ENCODE peak calls at places on chromosomes 2 and 18, in nine cellular contexts. M is spleen, T is breast epithelium, H is GM12891, C is GM23338, F is transverse colon, J is Panc1, I is K562, X is SK-N-SH. D is an unnamed sample.

GRCh38 chr18:25409971-25410370 is 58.0 kb upstream of the ZNF521 start:
- DNase-seq in I (no peak), J (no peak), F (no peak), C (no peak), M (no peak), X (no peak), T (no peak), H (no peak), D (no peak)

GRCh38 chr2:53600835-53601234 is 166.8 kb upstream of the CHAC2 start:
- DNase-seq in F (no peak), T (no peak), M (no peak), X (no peak), I (no peak), J (no peak), C (no peak), H (no peak), D (no peak)

GRCh38 chr2:201969241-201969937 is 64.3 kb upstream of the FZD7 start:
- DNase-seq in T (no peak), H (no peak), C (no peak), I (no peak), X (peak; percentile 51), M (no peak), F (no peak), J (no peak), D (no peak)

GRCh38 chr2:65382776-65383357 is 49.5 kb downstream of the SPRED2 start:
- DNase-seq in C (peak; percentile 38), F (peak; percentile 89), J (no peak), I (peak; percentile 87), X (peak; percentile 50), H (peak; percentile 41), M (peak; percentile 89), T (peak; percentile 92), D (no peak)

GRCh38 chr2:40285391-40285790 is 166.5 kb downstream of the SLC8A1 start:
- DNase-seq in I (no peak), J (no peak), C (no peak), M (no peak), H (no peak), F (no peak), X (no peak), T (no peak), D (no peak)

GRCh38 chr2:129479892-129480291 is 499.6 kb upstream of the RAB6C start:
- DNase-seq in H (no peak), M (no peak), F (no peak), T (no peak), J (no peak), X (no peak), I (no peak), C (peak; percentile 51), D (no peak)

GRCh38 chr2:218079943-218080913 is 11.2 kb downstream of the RUFY4 start:
- DNase-seq in T (no peak), M (no peak), C (no peak), F (no peak), I (no peak), H (no peak), X (no peak), J (no peak), D (peak; percentile 70)

GRCh38 chr2:47336259-47337238 is 66.4 kb upstream of the MSH2 start:
- DNase-seq in H (peak; percentile 33), C (peak; percentile 48), J (no peak), M (no peak), F (peak; percentile 22), X (no peak), T (no peak), I (peak; percentile 81), D (no peak)

GRCh38 chr18:62979900-62980299 is 264.6 kb downstream of the PHLPP1 start:
- DNase-seq in F (no peak), H (no peak), X (no peak), J (no peak), C (peak; percentile 22), I (no peak), M (peak; percentile 19), T (no peak), D (no peak)

GRCh38 chr2:178072383-178073301 is at the start of gene PDE11A:
- DNase-seq in H (no peak), I (peak; percentile 83), J (no peak), M (peak; percentile 81), F (peak; percentile 92), C (peak; percentile 94), T (peak; percentile 78), X (peak; percentile 87), D (peak; percentile 92)

GRCh38 chr2:105578166-105578565 is 166.5 kb upstream of the NCK2 start:
- DNase-seq in T (no peak), X (no peak), F (peak; percentile 27), H (no peak), J (no peak), C (no peak), I (no peak), M (no peak), D (no peak)

GRCh38 chr2:112480540-112481049 is 1.4 kb upstream of the TTL start:
- DNase-seq in J (no peak), T (no peak), X (peak; percentile 58), F (peak; percentile 13), I (peak; percentile 38), M (no peak), C (peak; percentile 36), H (peak; percentile 35), D (no peak)

GRCh38 chr18:79166702-79167101 is 97.5 kb downstream of the ATP9B start:
- DNase-seq in T (no peak), M (peak; percentile 64), X (no peak), H (no peak), F (no peak), C (no peak), J (no peak), I (no peak), D (no peak)

GRCh38 chr2:128309341-128310093 is 9.2 kb downstream of the HS6ST1 start:
- DNase-seq in C (no peak), M (peak; percentile 80), X (peak; percentile 77), J (no peak), H (no peak), I (peak; percentile 73), T (no peak), F (peak; percentile 53), D (no peak)

GRCh38 chr2:25204190-25204838 is 35.9 kb upstream of the POMC start:
- DNase-seq in H (peak; percentile 61), C (peak; percentile 70), I (no peak), J (no peak), T (no peak), F (no peak), M (peak; percentile 86), X (no peak), D (no peak)

DNA sequence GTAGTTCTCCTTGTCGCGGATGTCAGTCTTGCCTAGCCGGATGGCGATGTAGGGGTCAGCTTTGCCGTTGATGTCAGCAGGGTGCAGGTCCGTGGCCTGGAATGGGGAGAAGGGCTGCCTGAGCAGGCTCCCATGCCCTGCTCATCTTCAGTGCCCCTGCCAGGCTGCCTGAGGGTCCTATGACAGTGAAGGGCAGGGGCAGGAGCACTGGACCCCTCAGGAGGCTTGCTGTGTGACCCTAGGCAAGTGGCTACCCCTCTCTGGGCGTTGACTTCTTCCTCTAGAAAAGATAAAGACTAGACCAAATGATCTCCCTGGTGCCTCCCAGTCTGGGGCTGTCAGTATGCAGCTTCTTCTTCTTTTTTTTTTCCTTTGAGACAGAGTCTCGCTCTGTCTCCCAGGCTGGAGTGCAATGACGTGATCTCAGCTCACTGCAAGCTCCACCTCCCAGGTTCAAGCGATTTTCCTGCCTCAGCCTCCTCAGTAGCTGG is 11.9 kb downstream of the OTOF start:
- DNase-seq in F (no peak), T (no peak), I (no peak), X (no peak), J (no peak), C (no peak), H (no peak), M (peak; percentile 63), D (no peak)
- TF ChIP-seq POLR2AphosphoS5 in F (no peak), T (no peak), I (no peak), X (no peak), J (no peak), C (no peak), H (no peak), M (no peak), D (no peak)

DNA sequence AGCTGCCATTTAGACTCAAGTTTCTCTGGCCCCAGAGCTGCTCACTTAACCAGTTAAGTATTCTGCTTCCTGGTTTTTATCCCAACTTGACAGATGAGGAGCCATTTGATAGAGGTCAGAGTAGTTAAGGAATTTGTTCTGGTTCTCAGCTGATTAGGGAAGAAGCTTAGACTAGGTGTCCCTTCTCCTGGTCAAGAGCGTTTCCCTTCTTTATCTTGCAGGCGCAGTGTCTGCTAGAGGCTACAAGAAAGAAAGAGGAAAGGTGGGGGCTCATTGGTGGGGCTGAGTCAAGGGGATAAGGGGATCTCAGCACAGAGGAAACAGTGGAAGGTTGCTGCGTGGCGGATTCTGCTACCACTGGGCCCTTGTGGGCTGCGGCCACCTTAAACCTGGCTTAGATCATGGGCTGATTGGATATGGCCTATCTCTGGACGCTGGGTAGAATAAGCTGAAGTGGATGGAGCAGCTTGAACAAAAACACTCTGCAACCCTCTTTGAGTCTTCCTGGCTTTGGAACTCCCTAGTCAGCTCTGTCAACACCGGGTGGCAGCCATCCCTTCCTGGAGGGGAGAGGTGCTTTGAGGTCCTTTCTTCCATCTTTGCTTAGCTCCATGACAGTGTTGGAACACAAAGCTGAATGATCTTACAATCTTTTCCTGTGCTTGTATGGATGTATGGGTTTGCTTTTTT is 70.8 kb downstream of the QPCT start:
- DNase-seq in I (peak; percentile 28), M (no peak), C (no peak), T (no peak), F (no peak), X (peak; percentile 49), H (no peak), J (no peak), D (no peak)
- TF ChIP-seq POLR2AphosphoS5 in I (peak; percentile 62), M (no peak), C (no peak), T (no peak), F (no peak), X (no peak), H (no peak), J (no peak), D (no peak)

GRCh38 chr2:30113617-30114293 is 33.1 kb upstream of the YPEL5 start:
- DNase-seq in I (no peak), T (no peak), M (no peak), F (no peak), C (no peak), H (no peak), J (no peak), X (peak; percentile 34), D (no peak)
- TF ChIP-seq POLR2AphosphoS5 in I (no peak), T (no peak), M (no peak), F (no peak), C (no peak), H (no peak), J (no peak), X (peak; percentile 79), D (no peak)

GRCh38 chr2:164621761-164622105 is 451 bp upstream of the GRB14 start:
- DNase-seq in C (peak; percentile 60), M (no peak), J (no peak), H (no peak), X (no peak), I (no peak), F (peak; percentile 8), T (no peak), D (no peak)

GRCh38 chr2:164613321-164613982 is 7.8 kb downstream of the GRB14 start:
- DNase-seq in C (no peak), J (no peak), H (no peak), I (no peak), M (no peak), X (no peak), T (no peak), F (no peak), D (no peak)

GRCh38 chr2:164620873-164621760 is at the start of gene GRB14:
- DNase-seq in X (peak; percentile 90), F (peak; percentile 25), I (no peak), J (no peak), M (peak; percentile 73), C (peak; percentile 89), H (no peak), T (peak; percentile 41), D (no peak)

GRCh38 chr2:164622338-164623106 is 1.2 kb upstream of the GRB14 start:
- DNase-seq in M (no peak), C (peak; percentile 41), T (no peak), X (no peak), H (no peak), J (no peak), I (no peak), F (no peak), D (no peak)

GRCh38 chr2:164617466-164617865 is 3.8 kb downstream of the GRB14 start:
- DNase-seq in F (no peak), M (no peak), H (no peak), J (no peak), T (no peak), X (no peak), I (no peak), C (no peak), D (no peak)
- TF ChIP-seq POLR2AphosphoS5 in F (no peak), M (no peak), H (no peak), J (no peak), T (no peak), X (no peak), I (no peak), C (no peak), D (no peak)